ENCODE peak calls at places on chromosomes 11 and 22, in ten cellular contexts. H is heart left ventricle; G is cardiac fibroblast; O is GM10248; S is mammary epithelial cell; P is WTC11; D is type B pancreatic cell; N is CD4-positive, alpha-beta T cell; X is lower leg skin; A is uterus. K is an unnamed sample.

GRCh38 chr22:40498454-40499186 is 128.2 kb downstream of the SGSM3 start:
- DNase-seq in H (no peak), G (peak; percentile 54), O (no peak), S (peak; percentile 97), P (no peak), D (no peak), N (no peak), X (peak; percentile 39), A (no peak), K (no peak)

GRCh38 chr11:1493650-1494244 is 7.2 kb upstream of the MOB2 start:
- DNase-seq in H (no peak), G (no peak), O (no peak), S (no peak), P (no peak), D (no peak), N (no peak), X (no peak), A (no peak), K (no peak)

GRCh38 chr11:117933930-117934329 is 4.7 kb upstream of the TMPRSS13 start:
- DNase-seq in H (no peak), G (no peak), O (no peak), S (no peak), P (no peak), D (no peak), N (no peak), X (peak; percentile 61), A (no peak), K (no peak)

GRCh38 chr22:27133951-27134664 is 476.7 kb downstream of the MIAT start:
- DNase-seq in H (peak; percentile 45), G (peak; percentile 83), O (peak; percentile 41), S (peak; percentile 89), P (no peak), D (no peak), N (no peak), X (peak; percentile 89), A (peak; percentile 51), K (no peak)

GRCh38 chr11:126083829-126084607 is 21.4 kb upstream of the CDON start:
- DNase-seq in H (no peak), G (no peak), O (no peak), S (no peak), P (no peak), D (no peak), N (peak; percentile 10), X (peak; percentile 60), A (no peak), K (no peak)

GRCh38 chr22:26712158-26712557 is 54.8 kb downstream of the MIAT start:
- DNase-seq in H (no peak), G (no peak), O (no peak), S (no peak), P (no peak), D (no peak), N (no peak), X (no peak), A (no peak), K (no peak)

GRCh38 chr11:124085583-124085982 is 29.7 kb upstream of the VWA5A start:
- DNase-seq in H (no peak), G (no peak), O (no peak), S (peak; percentile 66), P (no peak), D (no peak), N (no peak), X (no peak), A (no peak), K (no peak)

GRCh38 chr22:49490692-49491091 is 337.0 kb downstream of the BRD1 start:
- DNase-seq in H (no peak), G (no peak), O (no peak), S (no peak), P (no peak), D (no peak), N (no peak), X (no peak), A (no peak), K (no peak)

GRCh38 chr11:112797653-112798293 is 163.4 kb upstream of the NCAM1 start:
- DNase-seq in H (no peak), G (peak; percentile 48), O (no peak), S (peak; percentile 56), P (peak; percentile 76), D (no peak), N (no peak), X (no peak), A (no peak), K (no peak)

GRCh38 chr22:28014141-28015055 is 95.3 kb upstream of the PITPNB start:
- DNase-seq in H (peak; percentile 23), G (no peak), O (no peak), S (no peak), P (peak; percentile 1), D (no peak), N (no peak), X (peak; percentile 85), A (no peak), K (no peak)

GRCh38 chr11:124762077-124762623 is at the start of gene ESAM:
- DNase-seq in H (peak; percentile 66), G (no peak), O (peak; percentile 92), S (no peak), P (peak; percentile 51), D (no peak), N (peak; percentile 52), X (peak; percentile 88), A (no peak), K (no peak)

GRCh38 chr11:19683141-19683805 is 29.4 kb upstream of the NAV2 start:
- DNase-seq in H (peak; percentile 86), G (peak; percentile 31), O (no peak), S (no peak), P (no peak), D (no peak), N (no peak), X (peak; percentile 92), A (no peak), K (no peak)

GRCh38 chr11:77253690-77254089 is 47.8 kb downstream of the GDPD4 start:
- DNase-seq in H (no peak), G (no peak), O (no peak), S (no peak), P (no peak), D (no peak), N (no peak), X (no peak), A (no peak), K (no peak)

GRCh38 chr11:46947399-46948077 is 11.0 kb downstream of the CSTPP1 start:
- DNase-seq in H (no peak), G (no peak), O (no peak), S (no peak), P (no peak), D (no peak), N (no peak), X (no peak), A (no peak), K (no peak)

GRCh38 chr11:14974723-14975587 is 2.8 kb upstream of the CALCA start:
- DNase-seq in H (peak; percentile 44), G (peak; percentile 35), O (peak; percentile 40), S (peak; percentile 33), P (peak; percentile 85), D (no peak), N (peak; percentile 18), X (peak; percentile 87), A (no peak), K (no peak)

GRCh38 chr11:43576834-43577521 is 103.6 kb upstream of the HSD17B12 start:
- DNase-seq in H (peak; percentile 66), G (peak; percentile 50), O (peak; percentile 48), S (no peak), P (peak; percentile 92), D (no peak), N (no peak), X (no peak), A (no peak), K (no peak)
- TF ChIP-seq CTCF in H (peak; percentile 26), G (peak; percentile 53), O (no peak), S (peak; percentile 16), P (peak; percentile 16), D (peak; percentile 61), N (no peak), X (no peak), A (no peak), K (peak; percentile 16)

DNA sequence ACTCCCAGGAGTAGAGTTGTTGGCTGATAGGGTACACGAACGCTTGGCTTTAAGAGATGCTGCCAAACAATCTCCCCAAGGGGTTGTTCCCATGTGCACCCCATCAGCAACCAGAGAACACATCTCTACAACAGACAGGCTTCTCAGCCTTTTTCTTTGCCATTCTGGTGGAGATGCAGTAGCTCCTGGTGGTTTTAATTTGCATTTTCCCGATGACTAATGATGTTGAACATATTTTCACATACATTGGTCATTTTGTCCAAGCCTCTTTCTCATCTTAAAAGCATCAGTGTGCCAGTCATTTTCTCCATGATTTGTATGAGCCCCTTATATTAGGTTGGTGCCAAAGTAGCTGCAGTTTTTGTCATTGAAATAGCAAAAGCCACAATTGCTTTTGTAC is 21.8 kb downstream of the DHCR7 start:
- DNase-seq in H (no peak), G (no peak), O (no peak), S (peak; percentile 26), P (no peak), D (no peak), N (no peak), X (no peak), A (no peak), K (no peak)
- TF ChIP-seq CTCF in H (no peak), G (no peak), O (no peak), S (no peak), P (no peak), D (no peak), N (no peak), X (no peak), A (no peak), K (no peak)

DNA sequence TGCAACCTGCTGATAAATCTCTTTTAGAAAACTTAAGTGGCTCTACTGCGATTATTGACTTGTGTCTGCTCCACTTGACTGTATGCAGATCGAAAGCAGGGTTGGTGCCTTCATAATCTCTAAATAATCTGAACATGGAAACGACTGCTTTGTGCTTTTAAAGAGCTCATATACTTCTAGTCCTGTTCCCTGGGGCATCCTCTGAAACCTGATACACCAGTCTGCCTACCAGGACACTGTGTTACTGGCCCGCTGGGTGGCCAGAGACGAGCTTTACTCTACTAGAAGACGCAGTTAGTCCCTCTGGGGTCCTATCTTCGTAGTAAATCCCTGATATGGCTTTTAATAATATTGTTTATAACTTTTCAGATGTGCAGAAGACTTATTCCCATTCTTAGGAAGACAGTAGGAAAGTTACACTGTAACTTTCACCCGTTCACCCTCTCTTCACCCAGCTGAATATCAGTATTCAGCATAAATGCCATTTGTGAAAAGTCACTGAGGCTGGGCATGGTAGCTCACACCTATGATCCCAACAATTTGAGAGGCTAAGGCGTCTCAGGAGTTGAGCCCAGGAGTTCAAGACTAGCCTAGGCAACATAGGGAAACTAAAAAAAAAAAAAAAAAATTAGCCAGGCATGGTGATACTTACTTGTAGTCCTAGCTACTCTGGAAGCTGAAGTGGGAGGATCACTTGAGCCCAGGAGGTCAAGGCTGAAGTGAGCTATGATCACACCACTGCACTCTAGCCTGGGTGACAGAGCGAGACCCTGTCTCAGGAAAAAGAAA is 9.0 kb upstream of the HTR3B start:
- DNase-seq in H (no peak), G (no peak), O (no peak), S (no peak), P (no peak), D (no peak), N (no peak), X (peak; percentile 31), A (no peak), K (no peak)
- TF ChIP-seq CTCF in H (no peak), G (no peak), O (no peak), S (no peak), P (no peak), D (no peak), N (no peak), X (no peak), A (no peak), K (no peak)

DNA sequence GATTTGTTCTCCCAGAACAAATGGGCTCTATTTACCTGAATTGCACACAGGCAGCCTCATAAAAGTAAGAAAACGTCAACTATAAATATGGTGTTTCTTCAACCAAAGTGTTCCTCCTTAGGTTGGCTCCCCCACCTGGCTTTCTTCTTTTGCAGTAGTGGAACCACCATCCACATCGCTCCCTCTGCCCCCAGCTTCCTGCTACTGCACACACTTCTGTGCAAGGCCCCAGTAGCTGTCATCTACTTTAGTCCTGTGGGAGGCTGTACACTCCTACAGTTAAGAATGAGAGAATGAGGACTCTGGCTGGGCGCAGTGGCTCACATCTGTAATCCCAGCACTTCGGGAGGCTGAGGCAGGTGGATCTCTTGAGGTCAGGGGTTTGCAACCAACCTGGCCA is 89.5 kb downstream of the BMAL1 start:
- DNase-seq in H (no peak), G (no peak), O (no peak), S (no peak), P (no peak), D (no peak), N (no peak), X (no peak), A (no peak), K (no peak)
- TF ChIP-seq CTCF in H (no peak), G (no peak), O (no peak), S (no peak), P (no peak), D (no peak), N (no peak), X (no peak), A (no peak), K (no peak)

K was measured in D721Med.